ENCODE peak calls at places on chromosome 1, in six cellular contexts. U, V, D, H, L and T are unnamed samples.

GRCh38 chr1:94121411-94121821 is 468 bp upstream of the ABCA4 start:
- DNase-seq in U (no peak), V (no peak), D (no peak), H (no peak), L (no peak), T (no peak)

GRCh38 chr1:233606813-233607212 is 7.1 kb upstream of the KCNK1 start:
- DNase-seq in U (no peak), V (no peak), D (no peak), H (no peak), L (no peak), T (no peak)

GRCh38 chr1:110780600-110781484 is 92.1 kb upstream of the CD53 start:
- DNase-seq in U (peak), V (peak), D (peak), H (peak), L (peak), T (peak)

GRCh38 chr1:247402099-247402706 is 13.8 kb upstream of the NLRP3 start:
- DNase-seq in U (no peak), V (no peak), D (no peak), H (no peak), L (no peak), T (no peak)

GRCh38 chr1:159000627-159001026 is 9.1 kb upstream of the IFI16 start:
- DNase-seq in U (peak), V (no peak), D (peak), H (no peak), L (peak), T (no peak)

GRCh38 chr1:174815036-174815435 is 184.7 kb upstream of the CACYBP start:
- DNase-seq in U (no peak), V (no peak), D (peak), H (no peak), L (no peak), T (peak)

GRCh38 chr1:87325982-87326738 is 2.5 kb upstream of the LMO4 start:
- DNase-seq in U (peak), V (no peak), D (peak), H (peak), L (peak), T (no peak)

GRCh38 chr1:1116701-1117468 is 996 bp upstream of the C1orf159 start:
- DNase-seq in U (no peak), V (no peak), D (no peak), H (peak), L (peak), T (no peak)

GRCh38 chr1:209569445-209570207 is 13.9 kb upstream of the CAMK1G start:
- DNase-seq in U (peak), V (no peak), D (peak), H (peak), L (peak), T (peak)

GRCh38 chr1:206030714-206031113 is 7.0 kb upstream of the CTSE start:
- DNase-seq in U (peak), V (peak), D (peak), H (peak), L (peak), T (peak)

GRCh38 chr1:35622510-35623171 is 18.7 kb downstream of the PSMB2 start:
- DNase-seq in U (no peak), V (no peak), D (no peak), H (no peak), L (no peak), T (no peak)

GRCh38 chr1:165595561-165595960 is 35.5 kb upstream of the MGST3 start:
- DNase-seq in U (no peak), V (no peak), D (peak), H (no peak), L (peak), T (no peak)

GRCh38 chr1:152735648-152736047 is 22.2 kb upstream of the KPRP start:
- DNase-seq in U (no peak), V (no peak), D (no peak), H (no peak), L (no peak), T (no peak)

GRCh38 chr1:212656730-212657129 is 42.9 kb downstream of the BATF3 start:
- DNase-seq in U (no peak), V (no peak), D (no peak), H (no peak), L (no peak), T (no peak)

GRCh38 chr1:41102208-41102607 is 80.7 kb upstream of the SLFNL1 start:
- DNase-seq in U (peak), V (no peak), D (peak), H (no peak), L (peak), T (no peak)

GRCh38 chr1:226424228-226425003 is 16.5 kb upstream of the PARP1 start:
- DNase-seq in U (no peak), V (no peak), D (peak), H (no peak), L (peak), T (no peak)

GRCh38 chr1:224513787-224514209 is 79.2 kb upstream of the WDR26 start:
- DNase-seq in U (peak), V (peak), D (peak), H (peak), L (peak), T (peak)

GRCh38 chr1:15350551-15351200 is 59.0 kb upstream of the EFHD2 start:
- DNase-seq in U (no peak), V (no peak), D (no peak), H (no peak), L (no peak), T (no peak)

GRCh38 chr1:53265581-53265980 is 27.3 kb upstream of the MAGOH start:
- DNase-seq in U (no peak), V (no peak), D (no peak), H (no peak), L (no peak), T (no peak)

GRCh38 chr1:207298666-207299065 is 22.8 kb upstream of the CD55 start:
- DNase-seq in U (no peak), V (no peak), D (no peak), H (no peak), L (no peak), T (no peak)

GRCh38 chr1:97930472-97930871 is 9.6 kb upstream of the DPYD start:
- DNase-seq in U (no peak), V (no peak), D (no peak), H (no peak), L (no peak), T (no peak)

GRCh38 chr1:192489748-192490147 is 85.8 kb upstream of the RGS1 start:
- DNase-seq in U (peak), V (no peak), D (peak), H (no peak), L (peak), T (no peak)

GRCh38 chr1:220926146-220926545 is 46.9 kb downstream of the HLX start:
- DNase-seq in U (no peak), V (no peak), D (no peak), H (no peak), L (peak), T (no peak)

GRCh38 chr1:74423476-74423875 is 88.9 kb downstream of the LRRC53 start:
- DNase-seq in U (no peak), V (no peak), D (no peak), H (no peak), L (no peak), T (no peak)

GRCh38 chr1:197444754-197445153 is 176.7 kb downstream of the CRB1 start:
- DNase-seq in U (no peak), V (no peak), D (peak), H (no peak), L (no peak), T (no peak)

GRCh38 chr1:183385746-183386145 is 32.4 kb downstream of the NMNAT2 start:
- DNase-seq in U (no peak), V (no peak), D (no peak), H (no peak), L (no peak), T (no peak)

GRCh38 chr1:212561501-212561931 is 47.0 kb upstream of the ATF3 start:
- DNase-seq in U (no peak), V (no peak), D (peak), H (no peak), L (peak), T (no peak)

GRCh38 chr1:13536612-13537011 is 22.8 kb upstream of the LRRC38 start:
- DNase-seq in U (no peak), V (no peak), D (no peak), H (no peak), L (no peak), T (no peak)

GRCh38 chr1:45589861-45590260 is 6.0 kb downstream of the NASP start:
- DNase-seq in U (no peak), V (no peak), D (no peak), H (no peak), L (no peak), T (no peak)

GRCh38 chr1:99527078-99527477 is 118.8 kb upstream of the PALMD start:
- DNase-seq in U (no peak), V (no peak), D (peak), H (no peak), L (peak), T (no peak)

GRCh38 chr1:43329995-43330751 is 7.4 kb upstream of the MPL start:
- DNase-seq in U (peak), V (no peak), D (peak), H (no peak), L (peak), T (no peak)

GRCh38 chr1:156359973-156360372 is 9.0 kb upstream of the RHBG start:
- DNase-seq in U (no peak), V (no peak), D (peak), H (no peak), L (peak), T (no peak)
- TF ChIP-seq CTCF in U (no peak), V (no peak), D (peak), H (no peak), L (peak), T (no peak)

GRCh38 chr1:202240956-202241355 is 47.4 kb downstream of the LGR6 start:
- DNase-seq in U (no peak), V (no peak), D (no peak), H (no peak), L (no peak), T (no peak)

GRCh38 chr1:202241376-202242079 is 47.9 kb downstream of the LGR6 start:
- DNase-seq in U (no peak), V (no peak), D (no peak), H (peak), L (no peak), T (no peak)

GRCh38 chr1:202244841-202245261 is 51.3 kb downstream of the LGR6 start:
- DNase-seq in U (peak), V (no peak), D (no peak), H (peak), L (no peak), T (no peak)

GRCh38 chr1:202243006-202243405 is 49.4 kb downstream of the LGR6 start:
- DNase-seq in U (no peak), V (no peak), D (no peak), H (peak), L (no peak), T (no peak)

DNA sequence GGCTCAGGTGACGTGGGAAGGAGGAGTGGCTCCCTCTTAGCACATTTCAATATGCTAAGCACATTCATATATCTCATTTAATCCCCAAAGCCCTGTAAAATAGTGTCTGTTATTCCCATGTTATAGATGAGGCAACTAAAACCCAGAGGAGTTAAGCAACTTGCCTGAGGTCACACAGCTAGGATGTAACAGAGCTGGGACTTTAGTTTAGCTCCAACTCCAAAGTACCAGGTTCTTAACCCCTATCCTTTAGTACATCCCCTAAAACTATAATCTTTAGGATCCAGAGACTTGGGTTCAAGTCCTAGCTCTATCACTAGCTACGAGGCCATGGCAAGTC is 48.5 kb downstream of the LGR6 start:
- DNase-seq in U (no peak), V (no peak), D (no peak), H (no peak), L (no peak), T (no peak)
- H3K4me3 ChIP-seq in U (no peak), V (no peak), D (no peak), H (no peak), L (no peak), T (no peak)

GRCh38 chr1:33902486-33903209 is 38.8 kb downstream of the HMGB4 start:
- DNase-seq in U (no peak), V (no peak), D (no peak), H (no peak), L (no peak), T (peak)
- TF ChIP-seq CTCF in U (no peak), V (no peak), D (no peak), H (no peak), L (no peak), T (no peak)

GRCh38 chr1:217136895-217137205 is 413.6 kb upstream of the ESRRG start:
- DNase-seq in U (no peak), V (no peak), D (no peak), H (no peak), L (no peak), T (no peak)
- H3K4me3 ChIP-seq in U (no peak), V (no peak), D (no peak), H (no peak), L (no peak), T (no peak)

GRCh38 chr1:3015744-3016143 is 5.5 kb upstream of the ACTRT2 start:
- DNase-seq in U (no peak), V (no peak), D (no peak), H (no peak), L (no peak), T (no peak)
- TF ChIP-seq CTCF in U (no peak), V (no peak), D (no peak), H (no peak), L (no peak), T (no peak)

DNA sequence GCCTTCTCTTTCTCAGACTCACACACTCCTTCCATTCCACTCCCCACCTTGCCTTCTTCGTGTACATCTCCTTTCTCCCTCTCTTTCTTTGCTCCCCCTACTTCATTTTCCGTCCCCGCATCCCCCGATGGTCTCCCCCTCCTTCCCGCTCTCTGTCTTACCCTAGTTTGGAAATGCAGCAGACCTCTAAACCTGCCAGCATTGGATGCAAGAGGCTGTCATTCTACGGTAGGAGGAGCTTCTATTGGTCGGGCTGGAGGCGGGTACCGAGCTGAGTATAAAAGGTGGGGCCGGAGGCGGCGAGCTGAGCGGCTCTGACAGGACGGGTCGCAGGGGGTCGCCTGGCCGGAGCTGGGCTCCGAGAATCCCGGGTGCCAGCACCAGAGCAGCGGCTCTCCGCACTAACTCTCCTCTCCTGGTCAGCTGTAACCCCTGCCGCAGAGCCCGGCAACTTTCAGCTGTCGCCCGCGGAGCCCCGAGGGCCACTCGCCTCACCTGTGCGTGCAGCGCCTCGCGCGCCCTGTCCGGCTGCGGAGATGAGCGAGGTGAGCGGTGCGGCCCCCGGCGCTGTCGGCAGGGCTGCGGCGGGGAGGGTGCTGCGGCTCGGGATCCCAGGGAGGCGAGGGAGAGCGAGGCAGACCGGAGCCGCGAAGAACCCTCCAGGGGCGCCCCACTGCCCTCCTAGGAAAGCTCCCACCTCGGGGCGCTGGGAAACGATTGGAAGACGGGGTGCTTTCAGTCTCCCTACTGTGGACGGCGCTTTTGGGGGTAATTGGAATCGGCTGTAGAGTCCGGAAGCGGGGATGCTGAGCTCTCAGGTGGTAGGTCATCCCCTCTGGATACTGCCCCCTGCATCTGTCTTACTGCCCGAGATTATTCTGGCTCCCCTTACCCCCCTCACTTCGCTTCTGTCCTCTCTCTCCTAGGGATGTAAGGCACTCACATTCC is at the start of gene PCP4L1:
- DNase-seq in U (peak), V (no peak), D (peak), H (peak), L (peak), T (no peak)
- H3K4me3 ChIP-seq in U (peak), V (peak), D (peak), H (peak), L (peak), T (no peak)

DNA sequence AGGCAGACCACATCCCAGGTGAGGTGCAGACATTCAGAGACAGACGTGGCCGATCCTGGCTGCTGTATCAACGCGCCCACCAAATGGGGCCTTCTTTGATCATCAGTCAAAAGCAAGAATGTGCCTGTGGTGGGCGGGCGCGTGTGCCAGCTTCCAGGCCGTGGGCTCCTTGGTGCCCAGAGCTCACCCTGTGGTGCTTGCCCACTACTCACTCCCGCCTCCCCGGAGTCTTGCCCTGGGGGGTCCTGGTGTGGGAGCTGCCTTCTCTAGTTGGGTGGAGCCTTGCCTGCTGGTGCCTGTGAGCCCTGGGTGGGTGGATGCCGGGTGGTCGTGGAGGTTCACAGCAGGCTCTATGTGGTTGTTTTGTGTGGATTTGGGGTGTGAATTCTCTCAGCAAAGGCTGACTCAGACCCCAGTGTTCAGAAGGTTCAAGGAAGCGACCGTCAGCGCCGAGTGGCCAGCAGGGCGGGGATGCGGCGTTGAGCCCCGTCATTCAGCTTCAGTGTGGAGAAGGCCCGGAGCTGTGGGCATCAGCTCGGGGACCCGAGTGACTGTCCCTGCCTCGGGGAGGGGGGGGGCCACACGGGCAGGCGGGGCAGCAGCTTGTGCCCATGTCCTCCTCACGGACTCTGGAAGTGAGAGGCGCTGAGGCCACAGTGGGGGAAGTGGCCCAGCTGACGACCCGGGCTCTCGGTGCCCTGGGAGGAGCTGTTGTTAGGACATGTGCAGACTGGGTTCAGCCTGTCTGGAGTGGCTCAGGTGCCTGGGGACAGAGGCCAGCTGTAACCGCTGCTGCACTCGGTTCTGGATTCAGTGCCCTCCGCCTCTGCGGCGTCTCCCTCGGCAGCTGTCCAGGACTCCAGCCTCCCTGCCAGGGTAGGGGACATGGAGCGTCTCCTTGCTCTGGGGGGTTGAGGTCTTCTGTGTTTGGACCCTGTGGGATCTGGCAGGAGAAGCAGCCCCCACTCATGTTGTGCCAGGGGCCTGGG is 70.9 kb downstream of the SKI start:
- DNase-seq in U (no peak), V (no peak), D (no peak), H (no peak), L (no peak), T (no peak)
- TF ChIP-seq CTCF in U (no peak), V (no peak), D (no peak), H (no peak), L (no peak), T (no peak)

GRCh38 chr1:201172336-201172735 is 18.1 kb upstream of the TMEM9 start:
- DNase-seq in U (no peak), V (no peak), D (no peak), H (peak), L (no peak), T (no peak)
- H3K4me3 ChIP-seq in U (no peak), V (no peak), D (no peak), H (no peak), L (no peak), T (no peak)